ENCODE peak calls at places on chromosomes 4 and X, in four cellular contexts. G, N, Q and A are unnamed samples.

GRCh38 chrX:10111364-10112148 is 45.2 kb upstream of the CLCN4 start:
- DNase-seq in G (no peak), N (no peak), Q (no peak), A (peak)

GRCh38 chr4:33037464-33037863 is 2317.3 kb downstream of the PCDH7 start:
- DNase-seq in Q (no peak), G (no peak), N (peak), A (no peak)

GRCh38 chr4:30716671-30717207 is 3.4 kb upstream of the PCDH7 start:
- DNase-seq in Q (no peak), G (no peak), N (no peak), A (peak)

GRCh38 chrX:72038016-72038415 is 93.7 kb downstream of the RTL5 start:
- DNase-seq in N (no peak), Q (no peak), G (no peak), A (no peak)

GRCh38 chr4:88033309-88033708 is 25.9 kb downstream of the PKD2 start:
- DNase-seq in G (peak), N (peak), Q (peak), A (peak)

GRCh38 chr4:143308377-143308776 is 28.3 kb upstream of the GAB1 start:
- DNase-seq in G (no peak), Q (no peak), N (no peak), A (no peak)

GRCh38 chrX:68842351-68842750 is 13.5 kb downstream of the EFNB1 start:
- DNase-seq in G (no peak), N (no peak), Q (no peak), A (no peak)

GRCh38 chr4:141246243-141246642 is 25.5 kb downstream of the ZNF330 start:
- DNase-seq in Q (no peak), N (no peak), G (no peak), A (no peak)

GRCh38 chrX:15242899-15243555 is 26.9 kb downstream of the ASB9 start:
- DNase-seq in N (peak), Q (peak), G (peak), A (peak)

GRCh38 chr4:147846318-147847135 is 114.6 kb downstream of the ARHGAP10 start:
- DNase-seq in N (no peak), G (no peak), Q (no peak), A (no peak)

GRCh38 chr4:8073206-8073863 is 85.3 kb downstream of the ABLIM2 start:
- DNase-seq in G (peak), N (no peak), Q (no peak), A (no peak)

GRCh38 chr4:8071741-8072140 is 86.9 kb downstream of the ABLIM2 start:
- DNase-seq in G (no peak), N (peak), Q (no peak), A (no peak)

GRCh38 chr4:8072235-8072968 is 86.2 kb downstream of the ABLIM2 start:
- DNase-seq in Q (no peak), G (no peak), N (no peak), A (peak)

GRCh38 chr4:8069102-8069752 is 89.4 kb downstream of the ABLIM2 start:
- DNase-seq in Q (no peak), N (no peak), G (no peak), A (no peak)

GRCh38 chr4:8070751-8071718 is 87.6 kb downstream of the ABLIM2 start:
- DNase-seq in N (peak), Q (no peak), G (peak), A (no peak)
- H3K4me3 ChIP-seq in N (no peak), Q (no peak), G (no peak), A (no peak)

GRCh38 chr4:94451669-94452475 is at the start of gene PDLIM5:
- DNase-seq in G (peak), N (peak), Q (peak), A (peak)
- TF ChIP-seq CTCF in G (no peak), N (no peak), Q (no peak), A (no peak)

GRCh38 chr4:10532155-10532554 is 74.9 kb upstream of the ZNF518B start:
- DNase-seq in Q (no peak), N (no peak), G (no peak), A (no peak)
- H3K4me3 ChIP-seq in Q (no peak), N (no peak), G (no peak), A (no peak)

GRCh38 chrX:110852180-110852579 is 56.6 kb upstream of the CHRDL1 start:
- DNase-seq in G (peak), N (peak), Q (no peak), A (no peak)
- TF ChIP-seq CTCF in G (peak), N (peak), Q (no peak), A (peak)

DNA sequence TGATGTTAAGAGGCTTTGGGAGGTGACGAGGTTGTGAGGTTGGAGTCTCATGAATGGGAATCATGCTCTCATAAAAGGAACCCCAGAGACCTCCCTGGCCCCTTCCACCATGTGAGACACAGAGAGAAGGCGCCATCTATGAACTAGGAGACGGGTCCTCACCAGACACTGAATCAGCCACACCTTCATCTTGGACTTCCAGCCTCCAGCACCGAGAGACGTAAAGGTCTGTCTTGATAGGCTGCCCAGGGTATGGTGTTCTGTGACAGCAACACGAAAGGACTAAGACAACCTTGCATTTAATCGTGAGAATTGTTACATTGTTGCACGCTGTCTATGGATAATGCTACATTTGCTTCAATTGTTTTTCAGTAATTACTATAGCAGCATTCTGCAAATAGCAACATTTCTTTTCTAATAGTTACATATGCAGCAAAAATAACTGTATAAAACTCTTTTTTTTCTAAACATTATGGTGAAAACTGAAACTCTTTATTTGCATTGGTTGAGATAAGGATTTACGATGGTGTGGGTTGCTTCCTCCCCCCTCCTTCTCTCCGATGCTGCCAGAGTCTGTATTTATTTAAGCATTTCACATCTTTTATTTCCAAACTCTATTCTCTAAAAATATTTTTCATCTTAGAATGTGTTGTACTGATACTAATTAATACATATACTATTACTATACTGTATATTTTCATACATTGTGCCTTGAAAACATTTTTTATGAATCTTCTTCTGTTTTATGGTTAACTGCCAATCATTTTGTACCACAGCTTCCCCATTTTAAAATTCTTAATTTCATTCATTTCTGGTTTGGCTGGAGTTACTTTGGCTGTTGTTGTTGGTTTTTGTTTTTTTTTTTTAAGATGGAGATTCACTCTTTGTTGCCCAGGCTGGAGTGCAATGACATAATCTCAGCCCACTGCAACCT is 26.4 kb upstream of the AKAP17A start:
- DNase-seq in Q (no peak), N (no peak), G (no peak), A (no peak)
- H3K4me3 ChIP-seq in Q (no peak), N (no peak), G (no peak), A (no peak)

GRCh38 chr4:791201-791865 is 34.6 kb downstream of the CPLX1 start:
- DNase-seq in N (no peak), Q (no peak), G (no peak), A (no peak)
- TF ChIP-seq CTCF in N (no peak), Q (no peak), G (no peak), A (no peak)

DNA sequence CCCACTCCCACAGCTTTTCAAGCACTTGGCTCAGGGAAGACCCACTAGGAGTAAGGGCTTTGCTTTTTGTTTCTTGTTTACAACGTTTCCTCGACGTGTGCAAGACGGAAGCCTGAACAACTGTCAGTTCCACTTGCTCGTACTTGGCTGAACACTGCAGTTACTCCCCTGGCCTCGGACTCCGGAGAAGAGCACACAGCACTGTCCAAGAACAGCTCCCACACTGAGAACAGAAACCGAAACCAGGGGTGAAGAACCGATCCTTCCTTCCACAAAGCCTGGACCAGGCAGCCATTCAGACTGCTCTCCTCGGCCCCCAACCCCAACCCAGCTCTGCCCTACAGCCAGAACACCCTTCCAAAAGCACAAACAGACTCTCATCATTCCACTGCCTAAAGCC is 25.5 kb downstream of the IRF2 start:
- DNase-seq in Q (peak), N (peak), G (no peak), A (peak)
- H3K4me3 ChIP-seq in Q (no peak), N (no peak), G (no peak), A (peak)

DNA sequence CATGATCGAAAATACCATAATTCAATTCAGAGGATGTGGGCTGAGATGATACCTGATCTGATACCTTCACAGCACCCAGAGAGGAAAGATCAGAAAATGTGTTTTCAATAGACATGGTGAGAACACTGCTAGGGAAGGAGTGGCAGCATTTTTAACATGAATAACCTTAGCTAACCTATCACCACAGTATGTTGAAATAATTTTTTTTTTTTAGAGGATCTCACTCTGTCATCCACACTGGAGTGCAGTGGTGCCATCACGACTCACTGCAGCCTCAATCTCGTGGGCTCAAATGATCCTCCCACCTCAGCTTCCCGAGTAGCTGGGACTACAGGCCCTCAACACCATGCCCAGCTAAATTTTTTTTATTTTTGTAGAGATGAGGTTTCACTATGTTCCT is 90.5 kb upstream of the RAPGEF2 start:
- DNase-seq in N (no peak), G (no peak), Q (no peak), A (no peak)
- TF ChIP-seq CTCF in N (no peak), G (no peak), Q (no peak), A (no peak)

GRCh38 chrX:67114635-67115034 is 429.2 kb upstream of the AR start:
- DNase-seq in G (no peak), Q (no peak), N (no peak), A (no peak)
- H3K4me3 ChIP-seq in G (no peak), Q (no peak), N (no peak), A (no peak)